ENCODE peak calls at places on chromosomes 3 and 15, in eight cellular contexts. J is PC-3; V is ovary; I is transverse colon; K is HCT116; Y is CD8-positive, alpha-beta memory T cell; D is sigmoid colon; G is heart right ventricle. L is an unnamed sample.

GRCh38 chr3:60131607-60132006 is 1081.8 kb upstream of the CFAP20DC start:
- DNase-seq in J (no peak), V (no peak), I (no peak), K (no peak), Y (no peak), D (no peak), G (no peak), L (no peak)

GRCh38 chr3:151743860-151744259 is 10.1 kb downstream of the AADACL2 start:
- DNase-seq in J (no peak), V (no peak), I (no peak), K (no peak), Y (no peak), D (no peak), G (no peak), L (no peak)

GRCh38 chr3:32725721-32726120 is 40.7 kb downstream of the CNOT10 start:
- DNase-seq in J (peak; percentile 37), V (no peak), I (no peak), K (no peak), Y (no peak), D (no peak), G (no peak), L (no peak)

GRCh38 chr3:116164039-116164438 is 281.2 kb downstream of the LSAMP start:
- DNase-seq in J (no peak), V (no peak), I (no peak), K (no peak), Y (no peak), D (no peak), G (no peak), L (no peak)

GRCh38 chr15:96349034-96349932 is 18.8 kb downstream of the NR2F2 start:
- DNase-seq in J (no peak), V (no peak), I (no peak), K (no peak), Y (no peak), D (no peak), G (no peak), L (no peak)

GRCh38 chr15:58357529-58358476 is 74.0 kb upstream of the LIPC start:
- DNase-seq in J (no peak), V (no peak), I (no peak), K (no peak), Y (peak; percentile 7), D (no peak), G (no peak), L (no peak)

GRCh38 chr3:197749601-197750395 is at the start of gene FYTTD1:
- DNase-seq in J (peak; percentile 91), V (peak; percentile 95), I (peak; percentile 93), K (peak; percentile 61), Y (peak; percentile 88), D (peak; percentile 95), G (peak; percentile 89), L (peak; percentile 87)

GRCh38 chr3:43686700-43687498 is 3.8 kb upstream of the ABHD5 start:
- DNase-seq in J (no peak), V (no peak), I (no peak), K (no peak), Y (no peak), D (no peak), G (no peak), L (no peak)

GRCh38 chr3:48367201-48367600 is 4.8 kb upstream of the FBXW12 start:
- DNase-seq in J (no peak), V (no peak), I (peak; percentile 28), K (no peak), Y (no peak), D (no peak), G (no peak), L (peak; percentile 42)

GRCh38 chr3:55792010-55792409 is 304.9 kb upstream of the WNT5A start:
- DNase-seq in J (no peak), V (no peak), I (no peak), K (no peak), Y (no peak), D (no peak), G (no peak), L (no peak)

DNA sequence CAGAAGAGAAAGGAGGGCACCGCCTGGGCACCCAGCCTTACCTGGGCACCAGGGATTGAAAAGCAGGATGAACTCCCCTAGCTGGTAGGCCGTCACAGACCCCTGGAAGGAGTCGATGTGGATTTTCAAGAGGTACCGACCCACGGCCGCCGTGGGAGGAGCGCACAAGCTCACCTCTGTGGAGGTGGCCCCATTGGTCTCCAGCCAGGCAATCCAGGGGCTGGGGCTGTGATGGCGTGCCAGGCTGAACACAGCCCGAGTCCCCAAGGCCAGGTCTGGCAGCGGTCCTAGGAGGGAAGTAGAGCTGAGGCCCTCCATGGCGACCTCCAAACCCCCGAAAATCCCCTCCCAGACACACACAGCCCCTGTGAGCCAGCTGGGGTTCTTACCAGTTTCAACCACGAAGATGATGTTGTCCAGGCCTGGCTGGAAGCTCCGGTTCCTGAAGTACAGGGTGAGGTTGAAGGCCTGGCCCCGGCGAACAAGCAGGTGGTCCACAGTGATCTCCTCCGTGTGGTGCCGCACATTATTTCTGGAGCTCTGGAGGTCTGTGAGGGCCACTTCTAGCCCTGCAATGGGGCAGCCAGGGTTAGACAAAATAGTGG is 6.6 kb downstream of the TGM5 start:
- DNase-seq in J (no peak), V (no peak), I (no peak), K (no peak), Y (no peak), D (no peak), G (no peak), L (no peak)
- H3K27me3 ChIP-seq in J (peaks cover 45% of the 10 kb centered on the region), V (no peaks in the 10 kb centered on the region), I (peaks cover 2% of the 10 kb centered on the region), K (peaks cover 17% of the 10 kb centered on the region), Y (no peaks in the 10 kb centered on the region), D (no peaks in the 10 kb centered on the region), G (no peaks in the 10 kb centered on the region), L (no peaks in the 10 kb centered on the region)

GRCh38 chr3:46953265-46954010 is 23.1 kb downstream of the CCDC12 start:
- DNase-seq in J (no peak), V (no peak), I (peak; percentile 7), K (no peak), Y (peak; percentile 50), D (no peak), G (no peak), L (no peak)
- H3K4me3 ChIP-seq in J (no peak overlapping the region), V (no peak overlapping the region), I (no peak overlapping the region), K (no peak overlapping the region), Y (peak overlapping the region; percentile 30), D (no peak overlapping the region), G (no peak overlapping the region), L (no peak overlapping the region)

GRCh38 chr15:26620528-26620927 is 152.3 kb downstream of the GABRB3 start:
- DNase-seq in J (no peak), V (no peak), I (no peak), K (no peak), Y (no peak), D (no peak), G (no peak), L (no peak)

GRCh38 chr15:26615927-26616302 is 157.0 kb downstream of the GABRB3 start:
- DNase-seq in J (no peak), V (no peak), I (no peak), K (no peak), Y (no peak), D (no peak), G (no peak), L (no peak)

GRCh38 chr15:26615188-26615926 is 157.5 kb downstream of the GABRB3 start:
- DNase-seq in J (peak; percentile 24), V (no peak), I (no peak), K (no peak), Y (no peak), D (no peak), G (no peak), L (no peak)

DNA sequence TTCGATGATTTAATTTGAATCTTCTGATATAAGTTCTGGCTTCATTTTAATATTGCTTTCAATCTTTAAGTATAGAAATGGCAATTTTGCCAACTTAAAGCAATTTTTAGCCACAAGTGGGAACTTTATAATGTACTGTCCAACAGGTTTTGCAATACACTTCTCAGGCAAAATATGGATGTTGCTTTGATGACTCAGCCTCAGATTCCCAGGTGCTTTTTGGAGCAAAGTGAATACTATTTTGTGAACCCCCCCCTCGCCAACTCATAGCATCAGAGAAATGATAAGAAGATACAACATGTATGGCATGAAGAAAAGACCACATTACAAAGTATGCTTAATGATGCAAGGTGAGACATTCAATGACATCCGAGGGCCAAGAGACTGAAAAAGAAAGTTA is 158.1 kb downstream of the GABRB3 start:
- DNase-seq in J (peak; percentile 53), V (no peak), I (no peak), K (no peak), Y (no peak), D (no peak), G (no peak), L (no peak)
- H3K9me3 ChIP-seq in J (peaks cover 13% of the 10 kb centered on the region), V (peaks cover 1% of the 10 kb centered on the region), I (peaks cover 6% of the 10 kb centered on the region), K (peaks cover 36% of the 10 kb centered on the region), Y (peaks cover 3% of the 10 kb centered on the region), D (no peaks in the 10 kb centered on the region), G (no peaks in the 10 kb centered on the region), L (no peaks in the 10 kb centered on the region)

GRCh38 chr15:89746386-89746974 is 4.6 kb downstream of the MESP1 start:
- DNase-seq in J (no peak), V (no peak), I (peak; percentile 47), K (no peak), Y (no peak), D (no peak), G (no peak), L (no peak)
- H3K27me3 ChIP-seq in J (no peaks in the 10 kb centered on the region), V (no peaks in the 10 kb centered on the region), I (no peaks in the 10 kb centered on the region), K (no peaks in the 10 kb centered on the region), Y (no peaks in the 10 kb centered on the region), D (no peaks in the 10 kb centered on the region), G (peaks cover 18% of the 10 kb centered on the region), L (no peaks in the 10 kb centered on the region)

L was measured in colonic mucosa.